ENCODE peak calls at places on chromosomes 4 and X, in four cellular contexts. A is upper lobe of right lung; Y is neural progenitor cell; B is CD4-positive, alpha-beta T cell. U is an unnamed sample.

GRCh38 chr4:168848977-168849687 is 160.9 kb downstream of the CBR4 start:
- DNase-seq in A (no peak), B (no peak), Y (peak; percentile 74), U (no peak)

GRCh38 chrX:119429471-119429870 is 30.3 kb downstream of the SLC25A43 start:
- DNase-seq in Y (no peak), B (no peak), A (no peak), U (no peak)

GRCh38 chr4:51866835-51867234 is 23.9 kb downstream of the DCUN1D4 start:
- DNase-seq in A (no peak), B (no peak), Y (no peak), U (no peak)

GRCh38 chrX:46770006-46770816 is 11.3 kb upstream of the SLC9A7 start:
- DNase-seq in A (no peak), B (no peak), Y (no peak), U (no peak)

GRCh38 chrX:24838624-24839023 is 144.9 kb downstream of the POLA1 start:
- DNase-seq in A (no peak), B (no peak), Y (peak; percentile 52), U (no peak)

GRCh38 chr4:189341881-189342280 is 598.8 kb upstream of the FRG1 start:
- DNase-seq in B (no peak), Y (no peak), A (no peak), U (no peak)

GRCh38 chrX:107718156-107718621 is 57.4 kb downstream of the TSC22D3 start:
- DNase-seq in Y (peak; percentile 82), A (no peak), B (peak; percentile 48), U (peak; percentile 43)

GRCh38 chr4:75141162-75141561 is 208.2 kb downstream of the PARM1 start:
- DNase-seq in B (no peak), Y (peak; percentile 13), A (no peak), U (no peak)

GRCh38 chr4:124178449-124179021 is 534.0 kb downstream of the ANKRD50 start:
- DNase-seq in Y (no peak), B (no peak), A (no peak), U (no peak)

GRCh38 chrX:97860206-97860605 is 976.5 kb downstream of the RPA4 start:
- DNase-seq in Y (no peak), A (no peak), B (no peak), U (no peak)

DNA sequence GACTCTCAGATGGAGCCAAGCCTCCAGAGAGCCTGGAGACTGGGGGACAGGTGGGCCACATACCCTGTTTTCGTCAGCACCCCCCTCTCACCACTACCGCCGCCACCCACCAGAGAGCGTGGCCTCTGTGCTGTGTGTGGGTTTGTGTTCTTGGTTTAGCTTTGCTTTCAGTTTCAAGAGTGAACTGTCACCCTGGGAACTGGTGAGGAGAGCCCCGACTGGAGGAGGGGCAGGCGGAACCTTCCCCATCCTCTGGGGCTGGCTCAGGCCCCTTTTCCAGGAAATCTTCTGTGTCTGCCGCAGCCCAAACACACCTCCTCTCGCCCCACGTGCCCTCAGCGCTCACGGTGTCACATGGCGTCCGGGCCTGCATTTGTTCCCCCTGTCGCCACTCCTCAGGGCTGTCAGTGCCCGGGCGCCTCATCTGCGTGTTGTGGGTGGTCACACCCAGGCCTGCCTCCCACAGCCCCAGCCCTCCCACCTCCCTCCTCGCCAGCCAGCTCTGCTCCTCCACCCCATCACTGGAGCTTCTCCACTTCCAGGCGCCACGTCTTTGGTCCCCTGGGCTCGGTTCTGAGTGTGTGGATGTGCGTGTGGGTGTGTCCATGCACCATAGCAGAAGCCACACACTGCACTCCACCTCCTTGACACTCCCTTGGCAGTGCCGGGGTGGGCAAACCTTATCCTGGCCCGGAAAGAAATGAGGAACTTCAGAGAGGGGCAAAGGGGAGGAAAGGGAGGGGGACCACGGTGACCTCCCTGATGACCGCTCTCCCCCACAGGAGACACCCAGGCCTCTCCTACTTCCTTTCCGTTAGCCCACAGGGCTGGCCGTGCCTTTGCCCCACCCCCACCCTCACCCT is 27.8 kb downstream of the ELF4 start:
- DNase-seq in Y (no peak), B (peak; percentile 39), A (peak; percentile 75), U (no peak)
- TF ChIP-seq CTCF in Y (no peak), B (peak; percentile 23), A (peak; percentile 31), U (no peak)

DNA sequence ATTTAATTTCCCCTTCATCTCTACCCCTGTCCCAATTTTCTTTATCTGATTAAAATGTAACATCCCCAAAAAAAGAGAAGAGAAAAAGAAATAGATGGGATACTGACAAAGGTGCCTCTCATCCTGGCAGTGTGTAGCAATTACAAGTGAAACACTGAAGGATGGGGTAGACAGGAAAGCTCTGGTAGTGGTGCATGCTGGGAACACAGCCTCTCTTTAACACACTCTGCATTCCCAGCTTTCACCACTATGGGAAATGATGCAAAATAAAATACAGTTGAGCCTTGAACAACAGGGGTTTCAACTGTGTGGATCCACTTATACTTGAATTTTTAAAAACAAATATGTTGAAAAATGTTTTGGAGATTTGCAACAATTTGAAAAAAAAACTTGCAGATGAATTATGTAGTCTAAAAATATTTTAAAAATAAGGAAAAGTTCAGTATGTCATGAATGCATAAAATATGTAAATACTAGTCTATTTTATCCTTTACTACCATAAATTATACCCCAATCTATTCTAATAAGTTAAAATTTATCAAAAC is 239.2 kb upstream of the DDX53 start:
- DNase-seq in A (no peak), Y (no peak), B (no peak), U (no peak)
- TF ChIP-seq CTCF in A (no peak), Y (no peak), B (no peak), U (peak; percentile 21)

GRCh38 chr4:186942745-186943606 is 219.3 kb upstream of the FAT1 start:
- DNase-seq in A (no peak), B (no peak), Y (peak; percentile 42), U (no peak)
- TF ChIP-seq CTCF in A (no peak), B (no peak), Y (no peak), U (no peak)

GRCh38 chrX:140510306-140510676 is 5.4 kb upstream of the SOX3 start:
- DNase-seq in A (no peak), Y (peak; percentile 4), B (no peak), U (no peak)
- TF ChIP-seq CTCF in A (no peak), Y (peak; percentile 34), B (no peak), U (peak; percentile 49)

GRCh38 chr4:16187455-16187854 is 38.8 kb downstream of the TAPT1 start:
- DNase-seq in Y (no peak), A (no peak), B (no peak), U (no peak)
- TF ChIP-seq CTCF in Y (no peak), A (no peak), B (no peak), U (no peak)

GRCh38 chr4:113563691-113564378 is 197.7 kb downstream of the CAMK2D start:
- DNase-seq in A (no peak), Y (no peak), B (no peak), U (no peak)

GRCh38 chr4:113559947-113560346 is 201.6 kb downstream of the CAMK2D start:
- DNase-seq in B (no peak), Y (peak; percentile 11), A (no peak), U (no peak)

GRCh38 chr4:113561758-113562157 is 199.8 kb downstream of the CAMK2D start:
- DNase-seq in A (no peak), Y (no peak), B (no peak), U (no peak)

GRCh38 chr4:113561092-113561491 is 200.4 kb downstream of the CAMK2D start:
- DNase-seq in Y (no peak), A (no peak), B (no peak), U (no peak)

GRCh38 chr4:113560579-113560978 is 201.0 kb downstream of the CAMK2D start:
- DNase-seq in A (no peak), Y (no peak), B (no peak), U (no peak)
- TF ChIP-seq CTCF in A (no peak), Y (no peak), B (no peak), U (no peak)

GRCh38 chrX:79366556-79366887 is 612 bp downstream of the ITM2A start:
- DNase-seq in Y (no peak), A (no peak), B (no peak), U (no peak)
- TF ChIP-seq CTCF in Y (no peak), A (no peak), B (no peak), U (no peak)

GRCh38 chr4:105780176-105780575 is 71.6 kb downstream of the GSTCD start:
- DNase-seq in A (no peak), Y (no peak), B (no peak), U (no peak)

GRCh38 chr4:105786748-105787147 is 78.2 kb downstream of the GSTCD start:
- DNase-seq in A (no peak), B (no peak), Y (no peak), U (no peak)

GRCh38 chr4:105784761-105785160 is 76.2 kb downstream of the GSTCD start:
- DNase-seq in Y (no peak), B (no peak), A (no peak), U (no peak)

GRCh38 chr4:105785792-105786191 is 77.2 kb downstream of the GSTCD start:
- DNase-seq in B (no peak), A (no peak), Y (no peak), U (no peak)
- TF ChIP-seq CTCF in B (no peak), A (no peak), Y (no peak), U (no peak)

GRCh38 chr4:160831165-160831922 is 1332.5 kb downstream of the FSTL5 start:
- DNase-seq in A (no peak), Y (no peak), B (no peak), U (no peak)

GRCh38 chr4:160836431-160836830 is 1327.4 kb downstream of the FSTL5 start:
- DNase-seq in A (no peak), B (no peak), Y (no peak), U (no peak)

GRCh38 chr4:160835789-160836188 is 1328.0 kb downstream of the FSTL5 start:
- DNase-seq in B (no peak), Y (peak; percentile 52), A (no peak), U (no peak)
- TF ChIP-seq CTCF in B (no peak), Y (no peak), A (no peak), U (no peak)

U was measured in progenitor cell of endocrine pancreas.